ENCODE peak calls at places on chromosomes 1 and 21, in six cellular contexts. V is fibroblast of lung, J is PC-3, B is DND-41, E is MM.1S, T is GM23338. W is an unnamed sample.

GRCh38 chr1:234125283-234125682 is 220.8 kb downstream of the SLC35F3 start:
- DNase-seq in V (peak; percentile 51), J (peak; percentile 53), B (peak; percentile 78), E (peak; percentile 17), T (peak; percentile 97), W (peak; percentile 26)

GRCh38 chr1:85228952-85229351 is 28.1 kb upstream of the SYDE2 start:
- DNase-seq in V (no peak), J (no peak), B (no peak), E (no peak), T (no peak), W (no peak)

GRCh38 chr1:198079432-198079951 is 77.3 kb upstream of the NEK7 start:
- DNase-seq in V (no peak), J (no peak), B (no peak), E (no peak), T (no peak), W (no peak)

GRCh38 chr1:98460136-98460535 is 201.4 kb upstream of the SNX7 start:
- DNase-seq in V (no peak), J (no peak), B (no peak), E (no peak), T (no peak), W (no peak)

GRCh38 chr21:31248598-31248997 is 95.5 kb downstream of the TIAM1 start:
- DNase-seq in V (peak; percentile 68), J (peak; percentile 84), B (no peak), E (no peak), T (no peak), W (peak; percentile 21)

GRCh38 chr1:96370752-96371151 is 350.8 kb upstream of the PTBP2 start:
- DNase-seq in V (peak; percentile 95), J (peak; percentile 68), B (no peak), E (no peak), T (no peak), W (peak; percentile 58)

GRCh38 chr1:177355575-177355974 is 184.8 kb downstream of the BRINP2 start:
- DNase-seq in V (peak; percentile 9), J (peak; percentile 60), B (peak; percentile 8), E (peak; percentile 28), T (peak; percentile 53), W (no peak)

GRCh38 chr1:205576011-205576410 is 55.8 kb downstream of the ELK4 start:
- DNase-seq in V (no peak), J (no peak), B (no peak), E (no peak), T (no peak), W (no peak)

GRCh38 chr1:21220815-21221214 is 44.1 kb upstream of the EIF4G3 start:
- DNase-seq in V (no peak), J (no peak), B (no peak), E (no peak), T (no peak), W (no peak)

GRCh38 chr1:234999513-234999940 is 129.1 kb downstream of the TOMM20 start:
- DNase-seq in V (no peak), J (no peak), B (no peak), E (no peak), T (no peak), W (no peak)

GRCh38 chr1:92817986-92818764 is 13.7 kb upstream of the RPL5 start:
- DNase-seq in V (peak; percentile 25), J (peak; percentile 59), B (peak; percentile 20), E (peak; percentile 16), T (peak; percentile 76), W (peak; percentile 34)

GRCh38 chr1:24709748-24710416 is 35.4 kb upstream of the CLIC4 start:
- DNase-seq in V (no peak), J (peak; percentile 34), B (peak; percentile 15), E (no peak), T (no peak), W (no peak)

GRCh38 chr1:181123173-181123572 is 34.7 kb downstream of the IER5 start:
- DNase-seq in V (no peak), J (no peak), B (no peak), E (no peak), T (no peak), W (no peak)

GRCh38 chr1:16181887-16182719 is 26.2 kb upstream of the EPHA2 start:
- DNase-seq in V (peak; percentile 92), J (peak; percentile 94), B (no peak), E (no peak), T (peak; percentile 90), W (peak; percentile 90)

GRCh38 chr21:44761011-44761729 is 40.5 kb downstream of the UBE2G2 start:
- DNase-seq in V (no peak), J (peak; percentile 39), B (no peak), E (peak; percentile 41), T (peak; percentile 91), W (peak; percentile 34)

GRCh38 chr1:145837658-145838057 is 7.8 kb upstream of the NUDT17 start:
- DNase-seq in V (no peak), J (peak; percentile 42), B (no peak), E (no peak), T (no peak), W (no peak)

GRCh38 chr1:55203064-55203463 is 12.1 kb downstream of the USP24 start:
- DNase-seq in V (no peak), J (no peak), B (no peak), E (no peak), T (no peak), W (no peak)

GRCh38 chr21:45026833-45027232 is 47.5 kb upstream of the ADARB1 start:
- DNase-seq in V (no peak), J (no peak), B (no peak), E (no peak), T (no peak), W (no peak)

GRCh38 chr1:205047764-205048231 is 4.8 kb downstream of the CNTN2 start:
- DNase-seq in V (no peak), J (no peak), B (no peak), E (no peak), T (no peak), W (no peak)

GRCh38 chr1:41341756-41342562 is 19.3 kb upstream of the FOXO6 start:
- DNase-seq in V (peak; percentile 32), J (peak; percentile 32), B (no peak), E (no peak), T (no peak), W (peak; percentile 59)

GRCh38 chr1:221712198-221712684 is 29.6 kb downstream of the DUSP10 start:
- DNase-seq in V (peak; percentile 97), J (peak; percentile 71), B (peak; percentile 42), E (no peak), T (no peak), W (no peak)

GRCh38 chr1:230791986-230792564 is 44.9 kb downstream of the CAPN9 start:
- DNase-seq in V (no peak), J (no peak), B (peak; percentile 21), E (no peak), T (no peak), W (no peak)

GRCh38 chr1:59434336-59434735 is 137.4 kb downstream of the FGGY start:
- DNase-seq in V (peak; percentile 52), J (peak; percentile 86), B (no peak), E (no peak), T (no peak), W (peak; percentile 33)

GRCh38 chr1:202200112-202200548 is 6.5 kb downstream of the LGR6 start:
- DNase-seq in V (no peak), J (peak; percentile 81), B (no peak), E (no peak), T (peak; percentile 35), W (peak; percentile 81)

GRCh38 chr1:107451735-107452134 is 310.9 kb downstream of the NTNG1 start:
- DNase-seq in V (no peak), J (no peak), B (no peak), E (peak; percentile 64), T (no peak), W (no peak)

GRCh38 chr1:34742667-34743270 is 12.1 kb upstream of the GJB5 start:
- DNase-seq in V (peak; percentile 45), J (peak; percentile 85), B (peak; percentile 74), E (peak; percentile 66), T (peak; percentile 90), W (peak; percentile 48)

GRCh38 chr1:88847618-88848017 is 43.7 kb downstream of the GTF2B start:
- DNase-seq in V (no peak), J (no peak), B (no peak), E (no peak), T (peak; percentile 55), W (peak; percentile 25)

GRCh38 chr1:232590742-232591082 is 39.2 kb downstream of the SIPA1L2 start:
- DNase-seq in V (no peak), J (no peak), B (no peak), E (peak; percentile 25), T (no peak), W (no peak)

GRCh38 chr1:217059401-217059800 is 336.2 kb upstream of the ESRRG start:
- DNase-seq in V (no peak), J (no peak), B (no peak), E (no peak), T (peak; percentile 61), W (no peak)

GRCh38 chr21:36596174-36596573 is 102.7 kb upstream of the SIM2 start:
- DNase-seq in V (no peak), J (no peak), B (no peak), E (no peak), T (no peak), W (no peak)

DNA sequence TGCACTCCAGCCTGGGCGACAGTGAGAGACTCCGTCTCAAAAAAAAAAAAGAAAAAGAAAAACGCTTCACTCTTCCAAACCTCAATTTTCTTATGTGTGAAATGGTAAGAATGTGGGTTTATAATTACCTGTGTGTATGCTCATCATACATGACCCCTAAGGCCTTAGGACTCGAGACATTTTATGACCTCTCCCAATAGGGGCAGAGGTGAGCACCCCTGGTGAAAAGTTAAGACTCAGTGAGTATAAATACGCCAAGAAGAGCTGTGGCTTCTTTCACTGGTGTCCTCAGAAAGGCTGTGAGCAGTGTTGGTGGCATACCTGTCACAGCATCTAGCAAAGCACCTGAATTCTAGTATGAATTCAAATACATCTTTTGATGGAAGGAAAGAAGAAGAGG is 7.8 kb upstream of the FCMR start:
- DNase-seq in V (no peak), J (no peak), B (no peak), E (no peak), T (no peak), W (no peak)
- TF ChIP-seq CTCF in V (no peak), J (no peak), B (no peak), E (no peak), T (no peak), W (no peak)

GRCh38 chr1:61853545-61853944 is 111.3 kb downstream of the PATJ start:
- DNase-seq in V (peak; percentile 15), J (peak; percentile 29), B (no peak), E (no peak), T (no peak), W (no peak)

GRCh38 chr1:61851235-61851634 is 109.0 kb downstream of the PATJ start:
- DNase-seq in V (no peak), J (no peak), B (no peak), E (no peak), T (no peak), W (no peak)

GRCh38 chr1:61851849-61852692 is 109.8 kb downstream of the PATJ start:
- DNase-seq in V (peak; percentile 53), J (peak; percentile 79), B (no peak), E (peak; percentile 55), T (peak; percentile 78), W (peak; percentile 37)

GRCh38 chr1:61852693-61853060 is 110.4 kb downstream of the PATJ start:
- DNase-seq in V (no peak), J (no peak), B (no peak), E (no peak), T (no peak), W (no peak)
- TF ChIP-seq EZH2 in V (no peak), J (no peak), B (no peak), E (no peak), T (no peak), W (no peak)

GRCh38 chr21:43297989-43298388 is 128.9 kb downstream of the SIK1 start:
- DNase-seq in V (no peak), J (no peak), B (no peak), E (no peak), T (no peak), W (no peak)
- H3K4me2 ChIP-seq in V (no peak overlapping the region), J (no peak overlapping the region), B (no peak overlapping the region), E (no peak overlapping the region), T (no peak overlapping the region), W (no peak overlapping the region)

GRCh38 chr1:46173361-46173856 is 1.5 kb upstream of the TSPAN1 start:
- DNase-seq in V (peak; percentile 42), J (no peak), B (no peak), E (no peak), T (peak; percentile 56), W (no peak)
- TF ChIP-seq CTCF in V (no peak), J (no peak), B (peak; percentile 15), E (no peak), T (peak; percentile 51), W (no peak)